ENCODE peak calls at places on chromosomes 3 and 15, in ten cellular contexts. One of them, this sample, is unnamed.

GRCh38 chr3:155080692-155081091 is 573 bp downstream of the MME start:
- DNase-seq in prostate gland: no peak
- DNase-seq in sigmoid colon: no peak
- DNase-seq in stomach: no peak
- DNase-seq in esophagus muscularis mucosa: no peak
- DNase-seq in transverse colon: no peak
- DNase-seq in HL-60: no peak
- DNase-seq in HCT116: no peak
- DNase-seq in Panc1: no peak
- DNase-seq in endothelial cell of umbilical vein: peak; percentile 17
- DNase-seq in this sample: no peak

GRCh38 chr15:45710657-45711056 is 75.8 kb downstream of the SQOR start:
- DNase-seq in sigmoid colon: peak; percentile 93
- DNase-seq in esophagus muscularis mucosa: no peak
- DNase-seq in stomach: no peak
- DNase-seq in endothelial cell of umbilical vein: no peak
- DNase-seq in prostate gland: no peak
- DNase-seq in transverse colon: peak; percentile 22
- DNase-seq in Panc1: no peak
- DNase-seq in HL-60: no peak
- DNase-seq in HCT116: no peak
- DNase-seq in this sample: no peak

GRCh38 chr3:169591983-169592644 is 71.4 kb downstream of the MECOM start:
- DNase-seq in sigmoid colon: no peak
- DNase-seq in endothelial cell of umbilical vein: peak; percentile 61
- DNase-seq in HCT116: no peak
- DNase-seq in prostate gland: no peak
- DNase-seq in esophagus muscularis mucosa: no peak
- DNase-seq in transverse colon: no peak
- DNase-seq in HL-60: no peak
- DNase-seq in Panc1: no peak
- DNase-seq in stomach: no peak
- DNase-seq in this sample: no peak

GRCh38 chr3:191047930-191048329 is 151.1 kb upstream of the OSTN start:
- DNase-seq in sigmoid colon: no peak
- DNase-seq in HCT116: no peak
- DNase-seq in esophagus muscularis mucosa: no peak
- DNase-seq in endothelial cell of umbilical vein: no peak
- DNase-seq in stomach: no peak
- DNase-seq in HL-60: no peak
- DNase-seq in Panc1: no peak
- DNase-seq in prostate gland: no peak
- DNase-seq in transverse colon: no peak
- DNase-seq in this sample: no peak

GRCh38 chr15:44094776-44095175 is 100.3 kb downstream of the FRMD5 start:
- DNase-seq in Panc1: no peak
- DNase-seq in HCT116: no peak
- DNase-seq in stomach: no peak
- DNase-seq in sigmoid colon: no peak
- DNase-seq in HL-60: no peak
- DNase-seq in transverse colon: no peak
- DNase-seq in prostate gland: no peak
- DNase-seq in endothelial cell of umbilical vein: no peak
- DNase-seq in esophagus muscularis mucosa: no peak
- DNase-seq in this sample: no peak

GRCh38 chr3:35639251-35640185 is at the start of gene ARPP21:
- DNase-seq in HCT116: no peak
- DNase-seq in prostate gland: no peak
- DNase-seq in esophagus muscularis mucosa: no peak
- DNase-seq in stomach: no peak
- DNase-seq in endothelial cell of umbilical vein: peak; percentile 15
- DNase-seq in sigmoid colon: peak; percentile 46
- DNase-seq in Panc1: no peak
- DNase-seq in HL-60: no peak
- DNase-seq in transverse colon: no peak
- DNase-seq in this sample: no peak

GRCh38 chr15:68715111-68715510 is 105.6 kb downstream of the ANP32A start:
- DNase-seq in HL-60: no peak
- DNase-seq in endothelial cell of umbilical vein: no peak
- DNase-seq in Panc1: no peak
- DNase-seq in prostate gland: no peak
- DNase-seq in stomach: no peak
- DNase-seq in transverse colon: no peak
- DNase-seq in sigmoid colon: no peak
- DNase-seq in HCT116: no peak
- DNase-seq in esophagus muscularis mucosa: no peak
- DNase-seq in this sample: no peak

GRCh38 chr3:134067311-134068161 is 37.8 kb upstream of the SLCO2A1 start:
- DNase-seq in endothelial cell of umbilical vein: peak; percentile 14
- DNase-seq in HL-60: no peak
- DNase-seq in esophagus muscularis mucosa: peak; percentile 88
- DNase-seq in sigmoid colon: no peak
- DNase-seq in prostate gland: no peak
- DNase-seq in Panc1: no peak
- DNase-seq in stomach: no peak
- DNase-seq in transverse colon: no peak
- DNase-seq in HCT116: no peak
- DNase-seq in this sample: peak; percentile 79

GRCh38 chr3:141382571-141382970 is 14.3 kb downstream of the ZBTB38 start:
- DNase-seq in transverse colon: no peak
- DNase-seq in esophagus muscularis mucosa: no peak
- DNase-seq in prostate gland: no peak
- DNase-seq in HL-60: no peak
- DNase-seq in stomach: no peak
- DNase-seq in Panc1: no peak
- DNase-seq in endothelial cell of umbilical vein: no peak
- DNase-seq in sigmoid colon: no peak
- DNase-seq in HCT116: no peak
- DNase-seq in this sample: no peak

GRCh38 chr15:67025719-67026118 is 39.7 kb upstream of the SMAD3 start:
- DNase-seq in HCT116: no peak
- DNase-seq in endothelial cell of umbilical vein: peak; percentile 76
- DNase-seq in esophagus muscularis mucosa: no peak
- DNase-seq in HL-60: peak; percentile 57
- DNase-seq in prostate gland: no peak
- DNase-seq in stomach: no peak
- DNase-seq in transverse colon: peak; percentile 44
- DNase-seq in Panc1: no peak
- DNase-seq in sigmoid colon: peak; percentile 70
- DNase-seq in this sample: no peak

GRCh38 chr15:101505610-101506337 is 16.3 kb upstream of the PCSK6 start:
- DNase-seq in Panc1: no peak
- DNase-seq in endothelial cell of umbilical vein: no peak
- DNase-seq in prostate gland: no peak
- DNase-seq in HCT116: no peak
- DNase-seq in sigmoid colon: no peak
- DNase-seq in stomach: no peak
- DNase-seq in HL-60: no peak
- DNase-seq in esophagus muscularis mucosa: peak; percentile 75
- DNase-seq in transverse colon: no peak
- DNase-seq in this sample: peak; percentile 47

GRCh38 chr15:92323480-92323879 is 70.2 kb upstream of the ST8SIA2 start:
- DNase-seq in prostate gland: no peak
- DNase-seq in Panc1: no peak
- DNase-seq in HL-60: no peak
- DNase-seq in esophagus muscularis mucosa: no peak
- DNase-seq in transverse colon: no peak
- DNase-seq in sigmoid colon: no peak
- DNase-seq in stomach: no peak
- DNase-seq in endothelial cell of umbilical vein: no peak
- DNase-seq in HCT116: no peak
- DNase-seq in this sample: no peak

GRCh38 chr3:57794951-57795350 is 38.8 kb downstream of the SLMAP start:
- DNase-seq in endothelial cell of umbilical vein: no peak
- DNase-seq in HL-60: no peak
- DNase-seq in transverse colon: no peak
- DNase-seq in sigmoid colon: no peak
- DNase-seq in esophagus muscularis mucosa: no peak
- DNase-seq in stomach: no peak
- DNase-seq in prostate gland: no peak
- DNase-seq in Panc1: no peak
- DNase-seq in HCT116: no peak
- DNase-seq in this sample: no peak

GRCh38 chr3:156507285-156507684 is 47.6 kb downstream of the SSR3 start:
- DNase-seq in esophagus muscularis mucosa: no peak
- DNase-seq in transverse colon: no peak
- DNase-seq in Panc1: no peak
- DNase-seq in sigmoid colon: no peak
- DNase-seq in HL-60: no peak
- DNase-seq in prostate gland: no peak
- DNase-seq in stomach: no peak
- DNase-seq in endothelial cell of umbilical vein: no peak
- DNase-seq in HCT116: no peak
- DNase-seq in this sample: no peak

GRCh38 chr3:182969277-182969676 is 11.1 kb downstream of the DCUN1D1 start:
- DNase-seq in sigmoid colon: no peak
- DNase-seq in endothelial cell of umbilical vein: no peak
- DNase-seq in HL-60: no peak
- DNase-seq in transverse colon: no peak
- DNase-seq in prostate gland: no peak
- DNase-seq in HCT116: no peak
- DNase-seq in esophagus muscularis mucosa: no peak
- DNase-seq in stomach: no peak
- DNase-seq in Panc1: no peak
- DNase-seq in this sample: no peak

GRCh38 chr3:9388562-9389272 is 8.7 kb upstream of the SETD5 start:
- DNase-seq in prostate gland: no peak
- DNase-seq in sigmoid colon: no peak
- DNase-seq in HL-60: no peak
- DNase-seq in HCT116: no peak
- DNase-seq in stomach: no peak
- DNase-seq in Panc1: no peak
- DNase-seq in endothelial cell of umbilical vein: no peak
- DNase-seq in esophagus muscularis mucosa: no peak
- DNase-seq in transverse colon: no peak
- DNase-seq in this sample: no peak
- TF ChIP-seq POLR2AphosphoS5 in prostate gland: no peak
- TF ChIP-seq POLR2AphosphoS5 in sigmoid colon: no peak
- TF ChIP-seq POLR2AphosphoS5 in HL-60: no peak
- TF ChIP-seq POLR2AphosphoS5 in HCT116: no peak
- TF ChIP-seq POLR2AphosphoS5 in stomach: no peak
- TF ChIP-seq POLR2AphosphoS5 in Panc1: no peak
- TF ChIP-seq POLR2AphosphoS5 in endothelial cell of umbilical vein: no peak
- TF ChIP-seq POLR2AphosphoS5 in esophagus muscularis mucosa: no peak
- TF ChIP-seq POLR2AphosphoS5 in transverse colon: no peak
- TF ChIP-seq POLR2AphosphoS5 in this sample: no peak

GRCh38 chr15:60918234-60918964 is 310.7 kb downstream of the RORA start:
- DNase-seq in HL-60: no peak
- DNase-seq in HCT116: no peak
- DNase-seq in Panc1: no peak
- DNase-seq in esophagus muscularis mucosa: no peak
- DNase-seq in transverse colon: peak; percentile 16
- DNase-seq in stomach: peak; percentile 42
- DNase-seq in sigmoid colon: no peak
- DNase-seq in prostate gland: peak; percentile 41
- DNase-seq in endothelial cell of umbilical vein: no peak
- DNase-seq in this sample: no peak

GRCh38 chr15:60923925-60924324 is 305.2 kb downstream of the RORA start:
- DNase-seq in HL-60: no peak
- DNase-seq in sigmoid colon: no peak
- DNase-seq in stomach: no peak
- DNase-seq in prostate gland: no peak
- DNase-seq in esophagus muscularis mucosa: no peak
- DNase-seq in transverse colon: no peak
- DNase-seq in Panc1: no peak
- DNase-seq in endothelial cell of umbilical vein: no peak
- DNase-seq in HCT116: no peak
- DNase-seq in this sample: no peak

GRCh38 chr15:60917469-60918130 is 311.5 kb downstream of the RORA start:
- DNase-seq in endothelial cell of umbilical vein: no peak
- DNase-seq in Panc1: no peak
- DNase-seq in prostate gland: no peak
- DNase-seq in HL-60: no peak
- DNase-seq in stomach: peak; percentile 54
- DNase-seq in HCT116: no peak
- DNase-seq in transverse colon: peak; percentile 41
- DNase-seq in sigmoid colon: peak; percentile 90
- DNase-seq in esophagus muscularis mucosa: no peak
- DNase-seq in this sample: no peak

GRCh38 chr15:60928210-60928609 is 300.9 kb downstream of the RORA start:
- DNase-seq in Panc1: no peak
- DNase-seq in sigmoid colon: no peak
- DNase-seq in endothelial cell of umbilical vein: no peak
- DNase-seq in esophagus muscularis mucosa: no peak
- DNase-seq in prostate gland: no peak
- DNase-seq in HCT116: no peak
- DNase-seq in stomach: no peak
- DNase-seq in HL-60: no peak
- DNase-seq in transverse colon: no peak
- DNase-seq in this sample: no peak

DNA sequence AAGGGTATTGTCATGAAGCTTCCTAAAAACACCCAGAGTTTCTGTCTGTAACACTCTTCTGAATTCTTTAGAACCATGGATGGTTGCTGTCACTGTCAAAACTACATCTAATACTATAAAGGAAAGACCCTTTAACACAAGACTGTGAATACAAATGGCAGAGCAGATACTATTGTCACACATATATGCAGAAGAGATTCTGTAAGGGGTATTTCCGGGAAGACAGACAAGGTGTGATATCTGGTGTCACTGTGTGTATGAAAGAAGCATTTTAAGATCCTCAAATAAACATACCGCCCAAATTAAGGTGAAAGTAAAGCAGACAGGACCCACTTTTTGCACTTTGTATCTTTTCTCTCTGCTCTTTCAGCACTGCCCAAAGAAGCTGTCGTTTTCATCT is 306.4 kb downstream of the RORA start:
- DNase-seq in Panc1: no peak
- DNase-seq in endothelial cell of umbilical vein: no peak
- DNase-seq in prostate gland: no peak
- DNase-seq in sigmoid colon: no peak
- DNase-seq in HCT116: no peak
- DNase-seq in transverse colon: no peak
- DNase-seq in stomach: no peak
- DNase-seq in HL-60: no peak
- DNase-seq in esophagus muscularis mucosa: no peak
- DNase-seq in this sample: no peak
- TF ChIP-seq POLR2AphosphoS5 in Panc1: no peak
- TF ChIP-seq POLR2AphosphoS5 in endothelial cell of umbilical vein: no peak
- TF ChIP-seq POLR2AphosphoS5 in prostate gland: no peak
- TF ChIP-seq POLR2AphosphoS5 in sigmoid colon: no peak
- TF ChIP-seq POLR2AphosphoS5 in HCT116: no peak
- TF ChIP-seq POLR2AphosphoS5 in transverse colon: no peak
- TF ChIP-seq POLR2AphosphoS5 in stomach: no peak
- TF ChIP-seq POLR2AphosphoS5 in HL-60: no peak
- TF ChIP-seq POLR2AphosphoS5 in esophagus muscularis mucosa: no peak
- TF ChIP-seq POLR2AphosphoS5 in this sample: no peak

GRCh38 chr15:64151727-64152506 is at the start of gene SNX22:
- DNase-seq in transverse colon: peak; percentile 33
- DNase-seq in esophagus muscularis mucosa: no peak
- DNase-seq in sigmoid colon: no peak
- DNase-seq in Panc1: no peak
- DNase-seq in endothelial cell of umbilical vein: peak; percentile 6
- DNase-seq in prostate gland: no peak
- DNase-seq in HCT116: no peak
- DNase-seq in stomach: peak; percentile 46
- DNase-seq in HL-60: no peak
- DNase-seq in this sample: no peak
- TF ChIP-seq POLR2AphosphoS5 in transverse colon: no peak
- TF ChIP-seq POLR2AphosphoS5 in esophagus muscularis mucosa: no peak
- TF ChIP-seq POLR2AphosphoS5 in sigmoid colon: no peak
- TF ChIP-seq POLR2AphosphoS5 in Panc1: no peak
- TF ChIP-seq POLR2AphosphoS5 in endothelial cell of umbilical vein: no peak
- TF ChIP-seq POLR2AphosphoS5 in prostate gland: no peak
- TF ChIP-seq POLR2AphosphoS5 in HCT116: peak; percentile 61
- TF ChIP-seq POLR2AphosphoS5 in stomach: no peak
- TF ChIP-seq POLR2AphosphoS5 in HL-60: no peak
- TF ChIP-seq POLR2AphosphoS5 in this sample: no peak

GRCh38 chr15:73994419-73994883 is at the start of gene PML:
- DNase-seq in stomach: peak; percentile 97
- DNase-seq in prostate gland: peak; percentile 96
- DNase-seq in transverse colon: peak; percentile 98
- DNase-seq in sigmoid colon: peak; percentile 99
- DNase-seq in HCT116: peak; percentile 82
- DNase-seq in esophagus muscularis mucosa: peak; percentile 99
- DNase-seq in HL-60: peak; percentile 88
- DNase-seq in Panc1: peak; percentile 72
- DNase-seq in endothelial cell of umbilical vein: peak; percentile 96
- DNase-seq in this sample: no peak
- TF ChIP-seq POLR2AphosphoS5 in stomach: peak; percentile 91
- TF ChIP-seq POLR2AphosphoS5 in prostate gland: peak; percentile 95
- TF ChIP-seq POLR2AphosphoS5 in transverse colon: peak; percentile 87
- TF ChIP-seq POLR2AphosphoS5 in sigmoid colon: peak; percentile 84
- TF ChIP-seq POLR2AphosphoS5 in HCT116: peak; percentile 68
- TF ChIP-seq POLR2AphosphoS5 in esophagus muscularis mucosa: peak; percentile 93
- TF ChIP-seq POLR2AphosphoS5 in HL-60: peak; percentile 12
- TF ChIP-seq POLR2AphosphoS5 in Panc1: peak; percentile 44
- TF ChIP-seq POLR2AphosphoS5 in endothelial cell of umbilical vein: peak; percentile 52
- TF ChIP-seq POLR2AphosphoS5 in this sample: peak; percentile 97

This sample was measured in vagina.